ENCODE peak calls at places on chromosomes 16 and 17, in ten cellular contexts. One of them, this sample, is unnamed.

GRCh38 chr16:52256310-52257078 is 290.4 kb downstream of the TOX3 start:
- DNase-seq in adrenal gland: no peak
- DNase-seq in psoas muscle: no peak
- DNase-seq in neural progenitor cell: no peak
- DNase-seq in ovary: no peak
- DNase-seq in uterus: no peak
- DNase-seq in fibroblast of lung: no peak
- DNase-seq in left ventricle myocardium inferior: no peak
- DNase-seq in upper lobe of right lung: no peak
- DNase-seq in OCI-LY7: no peak
- DNase-seq in this sample: no peak

GRCh38 chr17:80485846-80486245 is 9.4 kb upstream of the NPTX1 start:
- DNase-seq in adrenal gland: no peak
- DNase-seq in psoas muscle: no peak
- DNase-seq in neural progenitor cell: no peak
- DNase-seq in ovary: no peak
- DNase-seq in uterus: no peak
- DNase-seq in fibroblast of lung: no peak
- DNase-seq in left ventricle myocardium inferior: no peak
- DNase-seq in upper lobe of right lung: no peak
- DNase-seq in OCI-LY7: peak; percentile 100
- DNase-seq in this sample: no peak

GRCh38 chr17:14341866-14342265 is 41.0 kb downstream of the HS3ST3B1 start:
- DNase-seq in adrenal gland: no peak
- DNase-seq in psoas muscle: no peak
- DNase-seq in neural progenitor cell: peak; percentile 39
- DNase-seq in ovary: no peak
- DNase-seq in uterus: no peak
- DNase-seq in fibroblast of lung: no peak
- DNase-seq in left ventricle myocardium inferior: no peak
- DNase-seq in upper lobe of right lung: no peak
- DNase-seq in OCI-LY7: no peak
- DNase-seq in this sample: no peak

GRCh38 chr17:8122923-8123694 is 797 bp downstream of the HES7 start:
- DNase-seq in adrenal gland: no peak
- DNase-seq in psoas muscle: no peak
- DNase-seq in neural progenitor cell: peak; percentile 59
- DNase-seq in ovary: peak; percentile 56
- DNase-seq in uterus: no peak
- DNase-seq in fibroblast of lung: peak; percentile 39
- DNase-seq in left ventricle myocardium inferior: no peak
- DNase-seq in upper lobe of right lung: no peak
- DNase-seq in OCI-LY7: peak; percentile 37
- DNase-seq in this sample: peak; percentile 39

GRCh38 chr17:2369551-2370210 is 31.2 kb downstream of the MNT start:
- DNase-seq in adrenal gland: no peak
- DNase-seq in psoas muscle: no peak
- DNase-seq in neural progenitor cell: peak; percentile 62
- DNase-seq in ovary: no peak
- DNase-seq in uterus: no peak
- DNase-seq in fibroblast of lung: peak; percentile 32
- DNase-seq in left ventricle myocardium inferior: no peak
- DNase-seq in upper lobe of right lung: no peak
- DNase-seq in OCI-LY7: peak; percentile 28
- DNase-seq in this sample: no peak

GRCh38 chr17:81236784-81237183 is 2.1 kb downstream of the TEPSIN start:
- DNase-seq in adrenal gland: no peak
- DNase-seq in psoas muscle: no peak
- DNase-seq in neural progenitor cell: no peak
- DNase-seq in ovary: no peak
- DNase-seq in uterus: no peak
- DNase-seq in fibroblast of lung: no peak
- DNase-seq in left ventricle myocardium inferior: no peak
- DNase-seq in upper lobe of right lung: no peak
- DNase-seq in OCI-LY7: no peak
- DNase-seq in this sample: no peak

GRCh38 chr17:1005361-1005946 is 8.5 kb downstream of the TIMM22 start:
- DNase-seq in adrenal gland: peak; percentile 89
- DNase-seq in psoas muscle: peak; percentile 53
- DNase-seq in neural progenitor cell: no peak
- DNase-seq in ovary: peak; percentile 89
- DNase-seq in uterus: peak; percentile 73
- DNase-seq in fibroblast of lung: peak; percentile 88
- DNase-seq in left ventricle myocardium inferior: peak; percentile 74
- DNase-seq in upper lobe of right lung: no peak
- DNase-seq in OCI-LY7: no peak
- DNase-seq in this sample: no peak

GRCh38 chr17:73430848-73431247 is 119.0 kb upstream of the CDC42EP4 start:
- DNase-seq in adrenal gland: peak; percentile 35
- DNase-seq in psoas muscle: no peak
- DNase-seq in neural progenitor cell: no peak
- DNase-seq in ovary: no peak
- DNase-seq in uterus: no peak
- DNase-seq in fibroblast of lung: peak; percentile 14
- DNase-seq in left ventricle myocardium inferior: no peak
- DNase-seq in upper lobe of right lung: no peak
- DNase-seq in OCI-LY7: peak; percentile 58
- DNase-seq in this sample: peak; percentile 4

GRCh38 chr16:68367034-68367433 is 56.2 kb downstream of the PRMT7 start:
- DNase-seq in adrenal gland: peak; percentile 62
- DNase-seq in psoas muscle: no peak
- DNase-seq in neural progenitor cell: peak; percentile 76
- DNase-seq in ovary: no peak
- DNase-seq in uterus: no peak
- DNase-seq in fibroblast of lung: peak; percentile 32
- DNase-seq in left ventricle myocardium inferior: no peak
- DNase-seq in upper lobe of right lung: no peak
- DNase-seq in OCI-LY7: peak; percentile 62
- DNase-seq in this sample: peak; percentile 19

DNA sequence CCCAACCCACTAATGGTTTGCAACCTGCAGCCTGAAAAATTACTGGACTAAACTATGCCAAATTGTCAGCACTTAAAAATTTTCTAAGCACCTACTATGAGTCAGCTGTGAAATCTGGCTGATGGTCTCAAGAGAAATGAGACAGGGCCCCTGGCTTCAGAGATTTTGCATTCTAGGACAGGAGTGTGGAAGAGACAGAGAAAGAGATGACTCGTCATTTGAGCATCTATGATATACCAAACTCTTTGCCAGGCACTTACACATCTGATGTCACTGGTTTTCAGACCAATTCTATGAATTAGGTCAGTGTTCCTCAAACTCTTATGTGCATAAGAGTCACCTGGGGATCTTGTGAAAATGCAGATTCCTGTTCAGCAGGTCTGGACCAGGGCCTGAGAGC is 44.4 kb downstream of the CLEC19A start:
- DNase-seq in adrenal gland: no peak
- DNase-seq in psoas muscle: no peak
- DNase-seq in neural progenitor cell: no peak
- DNase-seq in ovary: no peak
- DNase-seq in uterus: no peak
- DNase-seq in fibroblast of lung: no peak
- DNase-seq in left ventricle myocardium inferior: no peak
- DNase-seq in upper lobe of right lung: no peak
- DNase-seq in OCI-LY7: no peak
- DNase-seq in this sample: no peak
- H3K27ac ChIP-seq in adrenal gland: peak overlapping the region; percentile 69
- H3K27ac ChIP-seq in psoas muscle: no peak overlapping the region
- H3K27ac ChIP-seq in neural progenitor cell: no peak overlapping the region
- H3K27ac ChIP-seq in ovary: no peak overlapping the region
- H3K27ac ChIP-seq in uterus: no peak overlapping the region
- H3K27ac ChIP-seq in fibroblast of lung: no peak overlapping the region
- H3K27ac ChIP-seq in left ventricle myocardium inferior: no peak overlapping the region
- H3K27ac ChIP-seq in upper lobe of right lung: no peak overlapping the region
- H3K27ac ChIP-seq in OCI-LY7: no peak overlapping the region
- H3K27ac ChIP-seq in this sample: no peak overlapping the region

DNA sequence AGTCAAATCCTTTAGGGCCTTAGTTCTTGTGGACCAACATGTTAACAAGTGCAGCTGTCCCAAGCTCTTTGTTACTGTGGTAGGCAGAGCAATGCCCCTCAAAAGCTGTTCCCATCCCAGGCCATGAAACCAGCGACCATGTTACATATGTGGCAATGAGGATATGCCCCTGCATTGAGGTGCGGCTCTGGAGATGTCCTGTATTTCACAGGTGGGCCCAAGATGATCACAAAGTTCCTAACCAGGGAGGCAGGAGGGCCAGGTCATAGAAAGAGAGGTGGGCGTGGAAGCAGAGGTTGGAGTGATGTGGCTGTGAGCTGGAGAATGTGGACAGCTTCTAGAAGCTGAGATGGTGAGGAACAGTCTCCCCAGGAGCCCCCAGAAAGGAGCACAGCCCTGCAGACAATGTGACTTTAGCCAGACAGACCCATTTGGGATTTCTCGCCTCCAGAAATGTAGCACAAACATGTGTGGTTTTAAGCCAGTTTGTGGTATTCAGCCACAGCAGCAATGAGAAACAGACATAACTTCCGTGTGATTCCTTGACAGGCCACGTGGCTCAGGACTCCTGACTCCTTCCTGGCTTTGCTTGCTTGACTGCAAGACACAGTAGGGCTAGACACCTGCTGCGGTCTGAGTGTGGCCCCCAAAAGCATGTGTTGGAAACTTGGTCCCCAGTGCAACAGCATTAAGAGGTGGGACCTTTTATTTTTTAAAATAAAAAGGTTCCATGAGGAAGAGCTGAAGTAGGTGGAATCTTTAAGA is 778.3 kb downstream of the KCNJ18 start:
- DNase-seq in adrenal gland: no peak
- DNase-seq in psoas muscle: no peak
- DNase-seq in neural progenitor cell: no peak
- DNase-seq in ovary: no peak
- DNase-seq in uterus: no peak
- DNase-seq in fibroblast of lung: no peak
- DNase-seq in left ventricle myocardium inferior: no peak
- DNase-seq in upper lobe of right lung: no peak
- DNase-seq in OCI-LY7: no peak
- DNase-seq in this sample: no peak
- H3K9me3 ChIP-seq in adrenal gland: no peaks in the 10 kb centered on the region
- H3K9me3 ChIP-seq in psoas muscle: no peaks in the 10 kb centered on the region
- H3K9me3 ChIP-seq in neural progenitor cell: peaks cover 18% of the 10 kb centered on the region
- H3K9me3 ChIP-seq in ovary: no peaks in the 10 kb centered on the region
- H3K9me3 ChIP-seq in uterus: no peaks in the 10 kb centered on the region
- H3K9me3 ChIP-seq in fibroblast of lung: no peaks in the 10 kb centered on the region
- H3K9me3 ChIP-seq in left ventricle myocardium inferior: no peaks in the 10 kb centered on the region
- H3K9me3 ChIP-seq in upper lobe of right lung: no peaks in the 10 kb centered on the region
- H3K9me3 ChIP-seq in OCI-LY7: no peaks in the 10 kb centered on the region
- H3K9me3 ChIP-seq in this sample: peaks cover 4% of the 10 kb centered on the region

GRCh38 chr17:65418622-65419021 is 142.8 kb downstream of the AXIN2 start:
- DNase-seq in adrenal gland: no peak
- DNase-seq in psoas muscle: no peak
- DNase-seq in neural progenitor cell: no peak
- DNase-seq in ovary: no peak
- DNase-seq in uterus: no peak
- DNase-seq in fibroblast of lung: no peak
- DNase-seq in left ventricle myocardium inferior: no peak
- DNase-seq in upper lobe of right lung: no peak
- DNase-seq in OCI-LY7: no peak
- DNase-seq in this sample: no peak

GRCh38 chr17:65417406-65418221 is 143.8 kb downstream of the AXIN2 start:
- DNase-seq in adrenal gland: no peak
- DNase-seq in psoas muscle: no peak
- DNase-seq in neural progenitor cell: no peak
- DNase-seq in ovary: no peak
- DNase-seq in uterus: no peak
- DNase-seq in fibroblast of lung: peak; percentile 71
- DNase-seq in left ventricle myocardium inferior: no peak
- DNase-seq in upper lobe of right lung: no peak
- DNase-seq in OCI-LY7: no peak
- DNase-seq in this sample: no peak

GRCh38 chr17:65423346-65424140 is 137.9 kb downstream of the AXIN2 start:
- DNase-seq in adrenal gland: no peak
- DNase-seq in psoas muscle: no peak
- DNase-seq in neural progenitor cell: no peak
- DNase-seq in ovary: no peak
- DNase-seq in uterus: no peak
- DNase-seq in fibroblast of lung: no peak
- DNase-seq in left ventricle myocardium inferior: no peak
- DNase-seq in upper lobe of right lung: no peak
- DNase-seq in OCI-LY7: no peak
- DNase-seq in this sample: no peak
- TF ChIP-seq CTCF in adrenal gland: no peak
- TF ChIP-seq CTCF in psoas muscle: no peak
- TF ChIP-seq CTCF in neural progenitor cell: no peak
- TF ChIP-seq CTCF in ovary: no peak
- TF ChIP-seq CTCF in uterus: no peak
- TF ChIP-seq CTCF in fibroblast of lung: peak; percentile 3
- TF ChIP-seq CTCF in left ventricle myocardium inferior: no peak
- TF ChIP-seq CTCF in upper lobe of right lung: peak; percentile 7
- TF ChIP-seq CTCF in OCI-LY7: no peak
- TF ChIP-seq CTCF in this sample: no peak

GRCh38 chr16:56411123-56411522 is 14.2 kb downstream of the AMFR start:
- DNase-seq in adrenal gland: no peak
- DNase-seq in psoas muscle: no peak
- DNase-seq in neural progenitor cell: no peak
- DNase-seq in ovary: no peak
- DNase-seq in uterus: no peak
- DNase-seq in fibroblast of lung: no peak
- DNase-seq in left ventricle myocardium inferior: no peak
- DNase-seq in upper lobe of right lung: no peak
- DNase-seq in OCI-LY7: no peak
- DNase-seq in this sample: no peak

GRCh38 chr16:56411624-56412023 is 13.7 kb downstream of the AMFR start:
- DNase-seq in adrenal gland: no peak
- DNase-seq in psoas muscle: no peak
- DNase-seq in neural progenitor cell: no peak
- DNase-seq in ovary: no peak
- DNase-seq in uterus: no peak
- DNase-seq in fibroblast of lung: no peak
- DNase-seq in left ventricle myocardium inferior: no peak
- DNase-seq in upper lobe of right lung: no peak
- DNase-seq in OCI-LY7: no peak
- DNase-seq in this sample: no peak

GRCh38 chr16:56405977-56406376 is 19.4 kb downstream of the AMFR start:
- DNase-seq in adrenal gland: no peak
- DNase-seq in psoas muscle: no peak
- DNase-seq in neural progenitor cell: no peak
- DNase-seq in ovary: no peak
- DNase-seq in uterus: no peak
- DNase-seq in fibroblast of lung: no peak
- DNase-seq in left ventricle myocardium inferior: no peak
- DNase-seq in upper lobe of right lung: no peak
- DNase-seq in OCI-LY7: no peak
- DNase-seq in this sample: no peak

GRCh38 chr16:56408379-56409098 is 16.8 kb downstream of the AMFR start:
- DNase-seq in adrenal gland: no peak
- DNase-seq in psoas muscle: no peak
- DNase-seq in neural progenitor cell: no peak
- DNase-seq in ovary: no peak
- DNase-seq in uterus: no peak
- DNase-seq in fibroblast of lung: no peak
- DNase-seq in left ventricle myocardium inferior: no peak
- DNase-seq in upper lobe of right lung: no peak
- DNase-seq in OCI-LY7: no peak
- DNase-seq in this sample: no peak

GRCh38 chr16:56409195-56409594 is 16.1 kb downstream of the AMFR start:
- DNase-seq in adrenal gland: peak; percentile 56
- DNase-seq in psoas muscle: no peak
- DNase-seq in neural progenitor cell: no peak
- DNase-seq in ovary: no peak
- DNase-seq in uterus: no peak
- DNase-seq in fibroblast of lung: peak; percentile 24
- DNase-seq in left ventricle myocardium inferior: no peak
- DNase-seq in upper lobe of right lung: no peak
- DNase-seq in OCI-LY7: no peak
- DNase-seq in this sample: no peak
- H3K27ac ChIP-seq in adrenal gland: peak overlapping the region; percentile 37
- H3K27ac ChIP-seq in psoas muscle: peak overlapping the region; percentile 54
- H3K27ac ChIP-seq in neural progenitor cell: no peak overlapping the region
- H3K27ac ChIP-seq in ovary: no peak overlapping the region
- H3K27ac ChIP-seq in uterus: no peak overlapping the region
- H3K27ac ChIP-seq in fibroblast of lung: no peak overlapping the region
- H3K27ac ChIP-seq in left ventricle myocardium inferior: no peak overlapping the region
- H3K27ac ChIP-seq in upper lobe of right lung: no peak overlapping the region
- H3K27ac ChIP-seq in OCI-LY7: no peak overlapping the region
- H3K27ac ChIP-seq in this sample: no peak overlapping the region

GRCh38 chr16:35325936-35326335 is 1866.5 kb downstream of the TP53TG3F start:
- DNase-seq in adrenal gland: no peak
- DNase-seq in psoas muscle: no peak
- DNase-seq in neural progenitor cell: no peak
- DNase-seq in ovary: no peak
- DNase-seq in uterus: no peak
- DNase-seq in fibroblast of lung: no peak
- DNase-seq in left ventricle myocardium inferior: no peak
- DNase-seq in upper lobe of right lung: no peak
- DNase-seq in OCI-LY7: no peak
- DNase-seq in this sample: no peak
- H3K9me3 ChIP-seq in adrenal gland: no peaks in the 10 kb centered on the region
- H3K9me3 ChIP-seq in psoas muscle: no peaks in the 10 kb centered on the region
- H3K9me3 ChIP-seq in neural progenitor cell: peaks cover 61% of the 10 kb centered on the region
- H3K9me3 ChIP-seq in ovary: peaks cover 4% of the 10 kb centered on the region
- H3K9me3 ChIP-seq in uterus: no peaks in the 10 kb centered on the region
- H3K9me3 ChIP-seq in fibroblast of lung: no peaks in the 10 kb centered on the region
- H3K9me3 ChIP-seq in left ventricle myocardium inferior: peaks cover 7% of the 10 kb centered on the region
- H3K9me3 ChIP-seq in upper lobe of right lung: no peaks in the 10 kb centered on the region
- H3K9me3 ChIP-seq in OCI-LY7: no peaks in the 10 kb centered on the region
- H3K9me3 ChIP-seq in this sample: peaks cover 16% of the 10 kb centered on the region

This sample was measured in CD4-positive, alpha-beta T cell.